ENCODE peak calls at places on chromosomes 13 and 19, in eight cellular contexts. V, M, S, T, L, R, C and D are unnamed samples.

GRCh38 chr19:13969897-13970296 is 17.6 kb downstream of the DCAF15 start:
- DNase-seq in T (no peak), L (no peak), R (no peak), S (no peak), C (no peak), M (no peak), V (no peak), D (no peak)

GRCh38 chr19:54325194-54325621 is 12.2 kb upstream of the LILRA5 start:
- DNase-seq in L (no peak), R (peak), V (peak), M (no peak), S (peak), T (peak), C (no peak), D (no peak)

GRCh38 chr19:7920520-7921301 is 573 bp downstream of the SNAPC2 start:
- DNase-seq in L (peak), R (peak), V (peak), C (peak), S (peak), T (peak), M (peak), D (peak)

GRCh38 chr13:57740719-57741118 is 109.2 kb downstream of the PCDH17 start:
- DNase-seq in T (no peak), R (no peak), C (no peak), S (no peak), M (peak), L (no peak), V (no peak), D (peak)

GRCh38 chr19:35828694-35829301 is 16.2 kb upstream of the PRODH2 start:
- DNase-seq in T (peak), L (no peak), C (no peak), M (no peak), V (peak), R (peak), S (no peak), D (peak)

GRCh38 chr19:6736169-6736916 is 1.0 kb downstream of the GPR108 start:
- DNase-seq in V (peak), R (peak), S (peak), L (peak), T (peak), C (peak), M (peak), D (peak)

GRCh38 chr19:35913589-35913988 is 5.5 kb upstream of the TYROBP start:
- DNase-seq in L (no peak), M (no peak), S (no peak), C (no peak), T (no peak), R (no peak), V (no peak), D (no peak)

GRCh38 chr13:81664872-81665271 is 1323.9 kb upstream of the SPRY2 start:
- DNase-seq in S (no peak), M (no peak), R (no peak), L (no peak), C (no peak), T (no peak), V (no peak), D (no peak)

GRCh38 chr19:46753420-46754155 is 7.3 kb upstream of the STRN4 start:
- DNase-seq in M (no peak), T (no peak), C (peak), S (no peak), R (peak), L (peak), V (peak), D (no peak)

GRCh38 chr19:45884682-45885555 is 1.0 kb downstream of the IRF2BP1 start:
- DNase-seq in T (no peak), L (peak), V (peak), R (no peak), S (no peak), M (no peak), C (peak), D (no peak)

GRCh38 chr13:68261105-68261504 is 1031.0 kb upstream of the PCDH9 start:
- DNase-seq in C (no peak), V (no peak), M (no peak), S (no peak), T (no peak), L (no peak), R (no peak), D (no peak)

GRCh38 chr19:50669319-50670101 is 20.3 kb downstream of the C19orf81 start:
- DNase-seq in V (peak), M (peak), R (peak), L (peak), T (no peak), S (no peak), C (no peak), D (no peak)

GRCh38 chr13:101628900-101629299 is 176.4 kb downstream of the ITGBL1 start:
- DNase-seq in V (no peak), T (no peak), C (no peak), M (no peak), L (no peak), S (no peak), R (no peak), D (no peak)

GRCh38 chr13:101627556-101627943 is 175.1 kb downstream of the ITGBL1 start:
- DNase-seq in L (no peak), T (no peak), V (no peak), C (no peak), M (no peak), R (no peak), S (no peak), D (no peak)

GRCh38 chr13:101624210-101624922 is 171.9 kb downstream of the ITGBL1 start:
- DNase-seq in M (no peak), T (no peak), V (no peak), C (no peak), S (no peak), R (no peak), L (no peak), D (no peak)

GRCh38 chr13:101624981-101625380 is 172.5 kb downstream of the ITGBL1 start:
- DNase-seq in L (no peak), T (no peak), M (no peak), C (no peak), S (no peak), R (no peak), V (no peak), D (no peak)

DNA sequence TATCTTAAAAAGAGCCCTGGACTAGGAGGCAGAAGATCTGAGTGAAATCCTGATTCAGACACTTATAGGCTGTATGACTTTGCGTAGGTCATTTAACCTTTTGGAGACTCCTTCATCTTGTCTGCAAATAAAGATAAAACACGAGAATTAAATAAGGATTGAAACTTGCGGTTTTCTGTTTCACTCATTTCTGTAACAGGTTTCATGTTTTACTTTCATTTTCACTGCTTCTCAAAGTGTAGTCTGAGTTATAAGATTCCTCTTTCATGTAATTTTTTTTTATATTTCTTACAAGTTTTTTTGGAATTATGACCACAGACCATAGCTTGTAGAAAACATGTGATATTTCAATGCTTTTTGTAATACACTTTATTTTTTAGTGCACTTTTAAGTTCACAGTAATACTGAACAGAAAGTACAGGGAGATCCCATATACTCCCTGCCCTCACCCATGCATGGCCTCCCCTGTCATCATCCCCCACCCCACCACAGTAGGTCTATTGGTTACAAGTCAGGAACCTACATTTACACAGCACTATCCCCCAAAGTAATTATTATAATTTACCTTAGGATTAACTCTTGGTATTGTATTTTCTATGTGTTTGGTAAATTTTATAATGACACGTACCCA is 174.6 kb downstream of the ITGBL1 start:
- DNase-seq in T (no peak), M (no peak), C (no peak), R (no peak), L (no peak), S (no peak), V (no peak), D (no peak)
- H3K27ac ChIP-seq in T (no peak), M (no peak), C (no peak), R (peak), L (no peak), S (no peak), V (no peak), D (no peak)

GRCh38 chr19:49614096-49614857 is 23.3 kb downstream of the PRR12 start:
- DNase-seq in M (no peak), T (peak), S (no peak), V (no peak), R (peak), C (no peak), L (no peak), D (no peak)

GRCh38 chr19:49616532-49616931 is 23.4 kb downstream of the RRAS start:
- DNase-seq in C (no peak), R (no peak), V (no peak), L (no peak), S (no peak), M (no peak), T (no peak), D (no peak)

GRCh38 chr19:49615861-49616260 is 24.1 kb downstream of the RRAS start:
- DNase-seq in M (no peak), C (no peak), L (no peak), R (no peak), T (no peak), V (no peak), S (no peak), D (no peak)

GRCh38 chr19:49616945-49617344 is 23.0 kb downstream of the RRAS start:
- DNase-seq in T (no peak), L (no peak), S (no peak), M (no peak), R (no peak), C (no peak), V (no peak), D (no peak)

DNA sequence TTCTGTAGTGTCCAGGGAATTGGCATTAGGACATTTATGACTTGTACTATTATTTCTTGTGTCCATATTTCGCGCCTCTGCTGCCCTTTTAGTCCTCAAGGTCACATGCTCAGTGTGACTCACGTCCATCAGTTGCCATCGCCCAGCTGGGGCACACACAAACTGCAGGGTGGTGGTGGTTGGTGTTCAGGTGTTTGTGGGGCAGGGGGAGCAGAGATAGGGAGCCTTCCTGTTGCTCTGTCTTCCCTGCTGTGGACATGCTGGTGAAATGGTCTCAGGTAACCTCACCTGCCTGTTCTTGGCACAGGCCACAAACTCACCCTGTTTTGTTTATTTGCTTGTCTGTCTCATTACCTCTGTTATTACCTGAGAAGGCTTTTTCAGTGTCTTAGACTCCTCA is 22.4 kb downstream of the PRR12 start:
- DNase-seq in C (no peak), R (peak), S (no peak), V (no peak), M (no peak), L (no peak), T (peak), D (no peak)
- H3K27ac ChIP-seq in C (no peak), R (peak), S (peak), V (no peak), M (no peak), L (no peak), T (peak), D (no peak)

DNA sequence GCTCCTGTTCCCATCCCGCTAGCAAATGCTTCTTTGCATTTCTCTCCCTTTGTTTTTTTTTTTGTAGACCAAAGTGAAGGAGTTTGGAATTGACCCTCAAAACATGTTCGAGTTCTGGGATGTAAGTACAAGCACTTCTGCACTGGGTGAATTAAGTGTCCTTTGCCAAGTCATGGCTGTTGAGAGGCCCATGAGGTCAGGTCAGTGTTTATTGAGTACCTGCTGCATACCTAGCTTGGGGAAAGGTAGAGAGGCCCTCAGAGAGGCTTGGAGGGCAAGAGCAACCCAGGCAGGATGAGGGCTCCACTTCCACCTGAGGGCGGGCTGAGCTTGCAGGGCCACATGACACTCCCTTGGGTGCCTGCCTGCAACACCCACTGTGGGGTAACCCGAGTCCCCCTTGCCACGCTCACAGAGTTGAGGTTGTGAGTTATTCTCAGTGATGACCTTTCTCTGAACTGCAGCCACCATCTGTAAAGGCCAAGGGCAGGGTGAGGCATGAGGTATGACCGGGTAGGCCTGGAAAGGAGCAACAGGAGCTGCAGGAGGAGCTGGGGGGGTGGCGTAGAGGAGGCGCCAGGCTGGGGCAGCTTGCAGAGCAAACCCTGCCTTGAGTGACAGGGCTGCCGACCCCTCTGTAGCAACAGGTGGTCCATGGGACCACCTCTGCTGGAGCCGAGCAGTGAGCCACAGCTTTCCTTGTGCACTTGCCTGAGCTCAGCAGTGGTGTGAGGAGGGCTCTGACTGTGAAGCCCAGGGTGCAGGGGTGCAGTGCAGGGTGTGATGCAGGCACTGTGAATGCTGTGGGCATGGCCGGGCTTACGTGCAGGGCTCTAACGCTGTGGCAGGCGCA is 16.6 kb downstream of the GPI start:
- DNase-seq in S (no peak), V (no peak), L (no peak), M (no peak), C (no peak), T (no peak), R (no peak), D (no peak)
- H3K27ac ChIP-seq in S (no peak), V (no peak), L (no peak), M (peak), C (no peak), T (no peak), R (no peak), D (no peak)

GRCh38 chr13:30418075-30418715 is 4.1 kb upstream of the UBE2L5 start:
- DNase-seq in T (no peak), C (no peak), R (no peak), V (no peak), L (no peak), M (no peak), S (no peak), D (no peak)

GRCh38 chr13:30418886-30419459 is 3.3 kb upstream of the UBE2L5 start:
- DNase-seq in M (no peak), T (no peak), R (no peak), L (no peak), C (no peak), V (no peak), S (no peak), D (no peak)

GRCh38 chr13:30413842-30414241 is 8.5 kb upstream of the UBE2L5 start:
- DNase-seq in R (no peak), C (no peak), T (no peak), V (no peak), M (no peak), S (no peak), L (no peak), D (no peak)

GRCh38 chr13:30415430-30416030 is 6.8 kb upstream of the UBE2L5 start:
- DNase-seq in M (no peak), T (no peak), S (no peak), R (no peak), L (no peak), C (no peak), V (no peak), D (no peak)

GRCh38 chr13:30416471-30416870 is 5.8 kb upstream of the UBE2L5 start:
- DNase-seq in C (no peak), T (no peak), R (no peak), V (no peak), M (no peak), S (no peak), L (no peak), D (no peak)
- H3K27ac ChIP-seq in C (no peak), T (no peak), R (no peak), V (peak), M (no peak), S (no peak), L (no peak), D (no peak)